ENCODE peak calls at places on chromosome 20, in nine cellular contexts. C is lung, A is PC-3, K is pancreas, G is foreskin keratinocyte, X is lower lobe of right lung, T is HCT116, Q is psoas muscle, S is left lung. W is an unnamed sample.

GRCh38 chr20:33442136-33443005 is 1.2 kb downstream of the SNTA1 start:
- ATAC-seq in C (no peak), A (no peak), K (no peak), G (no peak), X (no peak), T (no peak), Q (no peak), S (no peak), W (no peak)

GRCh38 chr20:31845300-31845863 is at the start of gene FOXS1:
- ATAC-seq in C (no peak), A (no peak), K (no peak), G (no peak), X (no peak), T (no peak), Q (peak; percentile 19), S (peak; percentile 18), W (peak; percentile 65)

GRCh38 chr20:34553366-34553867 is 5.1 kb upstream of the MAP1LC3A start:
- ATAC-seq in C (no peak), A (peak; percentile 27), K (peak; percentile 90), G (no peak), X (peak; percentile 28), T (no peak), Q (peak; percentile 70), S (peak; percentile 28), W (no peak)

GRCh38 chr20:54220722-54221121 is 12.8 kb downstream of the PFDN4 start:
- ATAC-seq in C (no peak), A (no peak), K (no peak), G (no peak), X (no peak), T (no peak), Q (no peak), S (no peak), W (no peak)

GRCh38 chr20:45340236-45340847 is 7.9 kb downstream of the SDC4 start:
- ATAC-seq in C (no peak), A (no peak), K (peak; percentile 60), G (no peak), X (peak; percentile 29), T (no peak), Q (no peak), S (peak; percentile 7), W (no peak)

GRCh38 chr20:37393196-37393862 is 47.4 kb downstream of the SRC start:
- ATAC-seq in C (no peak), A (no peak), K (no peak), G (no peak), X (no peak), T (no peak), Q (no peak), S (no peak), W (no peak)

GRCh38 chr20:32522775-32523612 is 62.1 kb downstream of the NOL4L start:
- ATAC-seq in C (no peak), A (no peak), K (no peak), G (no peak), X (peak; percentile 4), T (no peak), Q (no peak), S (no peak), W (no peak)

GRCh38 chr20:15297059-15297875 is 959.9 kb upstream of the FLRT3 start:
- ATAC-seq in C (no peak), A (peak; percentile 85), K (peak; percentile 83), G (peak; percentile 55), X (peak; percentile 77), T (no peak), Q (no peak), S (peak; percentile 86), W (no peak)

GRCh38 chr20:25507385-25508082 is 77.8 kb downstream of the NINL start:
- ATAC-seq in C (no peak), A (no peak), K (peak; percentile 57), G (no peak), X (no peak), T (no peak), Q (no peak), S (peak; percentile 8), W (no peak)

GRCh38 chr20:32727663-32728062 is 15.6 kb downstream of the COMMD7 start:
- ATAC-seq in C (no peak), A (no peak), K (no peak), G (no peak), X (peak; percentile 19), T (no peak), Q (no peak), S (peak; percentile 17), W (peak; percentile 55)

GRCh38 chr20:43096471-43096870 is 93.2 kb downstream of the PTPRT start:
- ATAC-seq in C (no peak), A (no peak), K (no peak), G (no peak), X (no peak), T (no peak), Q (no peak), S (no peak), W (no peak)

DNA sequence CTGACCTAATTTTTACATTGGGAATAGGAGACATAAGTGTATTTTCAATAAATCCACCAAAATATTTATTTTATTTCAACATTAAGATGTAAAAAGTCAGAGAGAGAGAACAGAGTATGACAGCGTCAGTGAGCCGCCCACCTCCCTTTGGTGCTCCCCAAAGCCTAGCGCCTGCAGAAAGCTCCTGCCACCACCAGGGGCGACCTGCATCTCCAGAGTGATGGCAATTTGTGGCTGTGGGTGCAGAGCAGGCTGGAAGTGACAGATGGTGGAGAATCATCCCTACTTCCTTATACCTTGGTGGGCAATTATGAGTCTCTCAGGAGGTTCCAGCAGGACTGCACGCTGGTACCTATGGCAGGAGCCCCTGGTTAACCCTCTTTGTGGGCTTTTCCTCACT is 87.3 kb downstream of the PTPRT start:
- ATAC-seq in C (no peak), A (no peak), K (no peak), G (no peak), X (no peak), T (no peak), Q (no peak), S (no peak), W (no peak)
- TF ChIP-seq CTCF in C (no peak), A (no peak), K (no peak), G (no peak), X (no peak), T (peak; percentile 24), Q (no peak), S (no peak), W (no peak)

DNA sequence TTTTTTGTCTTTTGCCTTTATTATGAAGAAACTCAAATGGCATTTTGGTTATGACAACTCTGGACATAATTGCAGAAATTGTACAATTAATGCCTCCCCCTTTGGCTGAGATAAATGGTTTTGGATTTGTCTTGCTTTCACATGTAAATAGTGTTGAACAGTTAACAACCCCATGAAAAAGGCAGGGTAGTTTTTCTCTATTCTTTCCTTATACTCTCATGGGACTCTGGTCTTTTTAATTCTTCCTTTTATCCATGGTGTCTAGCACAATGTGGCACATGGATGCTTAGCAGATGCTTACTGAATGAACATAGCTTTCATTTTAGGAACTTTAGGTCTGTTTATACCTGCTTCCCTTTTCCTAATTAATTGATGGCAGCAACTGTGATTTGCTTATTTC is 75.6 kb downstream of the NCOA3 start:
- ATAC-seq in C (no peak), A (no peak), K (no peak), G (no peak), X (no peak), T (no peak), Q (no peak), S (no peak), W (no peak)
- H3K4me1 ChIP-seq in C (peaks cover 8% of the 10 kb centered on the region), A (peaks cover 44% of the 10 kb centered on the region), K (peaks cover 29% of the 10 kb centered on the region), G (peaks cover 26% of the 10 kb centered on the region), X (peaks cover 69% of the 10 kb centered on the region), T (peaks cover 63% of the 10 kb centered on the region), Q (peaks cover 53% of the 10 kb centered on the region), S (peaks cover 32% of the 10 kb centered on the region), W (peaks cover 19% of the 10 kb centered on the region)

GRCh38 chr20:1934578-1935573 is 39.7 kb downstream of the SIRPA start:
- ATAC-seq in C (no peak), A (no peak), K (peak; percentile 52), G (peak; percentile 75), X (peak; percentile 58), T (no peak), Q (peak; percentile 67), S (peak; percentile 63), W (peak; percentile 90)
- TF ChIP-seq CTCF in C (no peak), A (no peak), K (no peak), G (no peak), X (no peak), T (no peak), Q (no peak), S (no peak), W (no peak)

DNA sequence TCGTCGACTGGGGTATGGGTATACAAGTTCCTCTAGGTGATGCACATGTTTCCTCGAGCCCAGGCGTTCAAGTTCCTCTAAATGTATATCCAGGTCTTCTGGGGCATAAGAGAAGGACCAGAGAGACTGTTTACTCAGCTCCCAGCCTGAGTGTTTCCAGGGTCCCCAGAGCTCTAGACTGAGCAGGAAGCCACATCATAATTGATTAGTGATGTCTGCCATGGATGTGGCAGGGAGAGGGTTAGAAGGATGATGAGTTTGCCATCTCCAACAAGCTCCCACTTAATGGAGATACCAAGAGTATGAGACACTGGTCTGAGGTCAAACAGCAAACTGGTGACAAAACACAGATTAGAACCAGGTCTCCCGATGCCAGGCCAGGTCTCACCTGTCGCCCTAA is 74.8 kb downstream of the PREX1 start:
- ATAC-seq in C (no peak), A (no peak), K (no peak), G (no peak), X (no peak), T (no peak), Q (no peak), S (no peak), W (no peak)
- H3K4me1 ChIP-seq in C (peaks cover 16% of the 10 kb centered on the region), A (no peaks in the 10 kb centered on the region), K (no peaks in the 10 kb centered on the region), G (no peaks in the 10 kb centered on the region), X (peaks cover 53% of the 10 kb centered on the region), T (no peaks in the 10 kb centered on the region), Q (peaks cover 13% of the 10 kb centered on the region), S (no peaks in the 10 kb centered on the region), W (no peaks in the 10 kb centered on the region)

GRCh38 chr20:7672551-7672950 is 267.7 kb downstream of the HAO1 start:
- ATAC-seq in C (no peak), A (no peak), K (no peak), G (no peak), X (no peak), T (no peak), Q (no peak), S (no peak), W (no peak)

GRCh38 chr20:7665311-7665863 is 274.9 kb downstream of the HAO1 start:
- ATAC-seq in C (no peak), A (no peak), K (no peak), G (no peak), X (no peak), T (no peak), Q (no peak), S (no peak), W (no peak)

GRCh38 chr20:7667194-7667593 is 273.1 kb downstream of the HAO1 start:
- ATAC-seq in C (no peak), A (peak; percentile 96), K (no peak), G (no peak), X (no peak), T (no peak), Q (no peak), S (no peak), W (no peak)
- TF ChIP-seq CTCF in C (no peak), A (no peak), K (no peak), G (no peak), X (no peak), T (no peak), Q (no peak), S (no peak), W (no peak)